ENCODE peak calls at places on chromosome X, in seven cellular contexts. One of them, this sample, is unnamed. For H3K4me1, the result is how much of the 10 kb centered on the place peaks cover.

GRCh38 chrX:53918697-53919096 is 125.6 kb downstream of the PHF8 start:
- DNase-seq in left ventricle myocardium inferior: no peak
- DNase-seq in endodermal cell: no peak
- DNase-seq in colonic mucosa: no peak
- DNase-seq in neural progenitor cell: no peak
- DNase-seq in fibroblast of lung: peak
- DNase-seq in left lung: no peak
- DNase-seq in this sample: no peak

GRCh38 chrX:103344606-103345005 is 11.7 kb upstream of the TCEAL9 start:
- DNase-seq in endodermal cell: no peak
- DNase-seq in left ventricle myocardium inferior: no peak
- DNase-seq in neural progenitor cell: no peak
- DNase-seq in fibroblast of lung: no peak
- DNase-seq in left lung: no peak
- DNase-seq in colonic mucosa: no peak
- DNase-seq in this sample: no peak

GRCh38 chrX:1600406-1601050 is 9.1 kb downstream of the AKAP17A start:
- DNase-seq in fibroblast of lung: no peak
- DNase-seq in left lung: no peak
- DNase-seq in colonic mucosa: no peak
- DNase-seq in endodermal cell: peak
- DNase-seq in left ventricle myocardium inferior: no peak
- DNase-seq in neural progenitor cell: no peak
- DNase-seq in this sample: no peak

GRCh38 chrX:111467896-111468295 is 43.5 kb upstream of the SERTM2 start:
- DNase-seq in left lung: no peak
- DNase-seq in neural progenitor cell: no peak
- DNase-seq in colonic mucosa: no peak
- DNase-seq in endodermal cell: no peak
- DNase-seq in left ventricle myocardium inferior: peak
- DNase-seq in fibroblast of lung: no peak
- DNase-seq in this sample: peak

GRCh38 chrX:151902813-151903591 is 9.7 kb upstream of the MAGEA4 start:
- DNase-seq in neural progenitor cell: no peak
- DNase-seq in fibroblast of lung: peak
- DNase-seq in left ventricle myocardium inferior: peak
- DNase-seq in colonic mucosa: peak
- DNase-seq in left lung: no peak
- DNase-seq in endodermal cell: no peak
- DNase-seq in this sample: peak

GRCh38 chrX:65667503-65668355 is at the start of gene MSN:
- DNase-seq in left lung: peak
- DNase-seq in fibroblast of lung: peak
- DNase-seq in left ventricle myocardium inferior: peak
- DNase-seq in neural progenitor cell: peak
- DNase-seq in colonic mucosa: peak
- DNase-seq in endodermal cell: peak
- DNase-seq in this sample: peak

GRCh38 chrX:144334577-144334976 is 450.7 kb downstream of the UBE2NL start:
- DNase-seq in fibroblast of lung: no peak
- DNase-seq in left lung: no peak
- DNase-seq in neural progenitor cell: peak
- DNase-seq in colonic mucosa: no peak
- DNase-seq in endodermal cell: peak
- DNase-seq in left ventricle myocardium inferior: no peak
- DNase-seq in this sample: no peak

GRCh38 chrX:120562569-120562926 is 1.8 kb upstream of the CUL4B start:
- DNase-seq in neural progenitor cell: no peak
- DNase-seq in endodermal cell: no peak
- DNase-seq in colonic mucosa: no peak
- DNase-seq in left lung: no peak
- DNase-seq in fibroblast of lung: no peak
- DNase-seq in left ventricle myocardium inferior: no peak
- DNase-seq in this sample: no peak

GRCh38 chrX:67725471-67725870 is 181.7 kb downstream of the AR start:
- DNase-seq in left ventricle myocardium inferior: no peak
- DNase-seq in fibroblast of lung: no peak
- DNase-seq in colonic mucosa: no peak
- DNase-seq in endodermal cell: no peak
- DNase-seq in left lung: no peak
- DNase-seq in neural progenitor cell: no peak
- DNase-seq in this sample: no peak

GRCh38 chrX:1336331-1337143 is at the start of gene IL3RA:
- DNase-seq in left lung: peak
- DNase-seq in colonic mucosa: peak
- DNase-seq in fibroblast of lung: no peak
- DNase-seq in endodermal cell: no peak
- DNase-seq in neural progenitor cell: no peak
- DNase-seq in left ventricle myocardium inferior: no peak
- DNase-seq in this sample: peak

GRCh38 chrX:51608766-51609165 is 9.9 kb downstream of the CENPVL3 start:
- DNase-seq in fibroblast of lung: peak
- DNase-seq in left ventricle myocardium inferior: no peak
- DNase-seq in neural progenitor cell: no peak
- DNase-seq in left lung: no peak
- DNase-seq in colonic mucosa: no peak
- DNase-seq in endodermal cell: no peak
- DNase-seq in this sample: no peak

GRCh38 chrX:81729269-81729777 is 527.4 kb downstream of the SH3BGRL start:
- DNase-seq in left lung: no peak
- DNase-seq in left ventricle myocardium inferior: no peak
- DNase-seq in endodermal cell: no peak
- DNase-seq in fibroblast of lung: no peak
- DNase-seq in colonic mucosa: no peak
- DNase-seq in neural progenitor cell: no peak
- DNase-seq in this sample: no peak

GRCh38 chrX:109854096-109854495 is 121.0 kb upstream of the ACSL4 start:
- DNase-seq in neural progenitor cell: no peak
- DNase-seq in endodermal cell: no peak
- DNase-seq in left ventricle myocardium inferior: no peak
- DNase-seq in left lung: no peak
- DNase-seq in fibroblast of lung: no peak
- DNase-seq in colonic mucosa: no peak
- DNase-seq in this sample: no peak

GRCh38 chrX:9851890-9852289 is 65.7 kb downstream of the SHROOM2 start:
- DNase-seq in fibroblast of lung: peak
- DNase-seq in endodermal cell: no peak
- DNase-seq in neural progenitor cell: no peak
- DNase-seq in left lung: no peak
- DNase-seq in colonic mucosa: no peak
- DNase-seq in left ventricle myocardium inferior: no peak
- DNase-seq in this sample: no peak

GRCh38 chrX:16828126-16828908 is 41.8 kb downstream of the RBBP7 start:
- DNase-seq in left lung: no peak
- DNase-seq in left ventricle myocardium inferior: no peak
- DNase-seq in endodermal cell: no peak
- DNase-seq in fibroblast of lung: peak
- DNase-seq in neural progenitor cell: no peak
- DNase-seq in colonic mucosa: no peak
- DNase-seq in this sample: peak

GRCh38 chrX:134144231-134144630 is 92.8 kb upstream of the CCDC160 start:
- DNase-seq in left lung: no peak
- DNase-seq in endodermal cell: no peak
- DNase-seq in colonic mucosa: no peak
- DNase-seq in neural progenitor cell: peak
- DNase-seq in left ventricle myocardium inferior: no peak
- DNase-seq in fibroblast of lung: no peak
- DNase-seq in this sample: no peak

GRCh38 chrX:129058405-129058804 is 464.9 kb downstream of the SMARCA1 start:
- DNase-seq in endodermal cell: no peak
- DNase-seq in fibroblast of lung: no peak
- DNase-seq in neural progenitor cell: no peak
- DNase-seq in left ventricle myocardium inferior: no peak
- DNase-seq in colonic mucosa: no peak
- DNase-seq in left lung: no peak
- DNase-seq in this sample: no peak

GRCh38 chrX:18426004-18426320 is 554 bp downstream of the CDKL5 start:
- DNase-seq in neural progenitor cell: no peak
- DNase-seq in left lung: no peak
- DNase-seq in fibroblast of lung: no peak
- DNase-seq in colonic mucosa: no peak
- DNase-seq in endodermal cell: no peak
- DNase-seq in left ventricle myocardium inferior: no peak
- DNase-seq in this sample: no peak

GRCh38 chrX:7215842-7216241 is 67.9 kb upstream of the PUDP start:
- DNase-seq in fibroblast of lung: peak
- DNase-seq in neural progenitor cell: no peak
- DNase-seq in colonic mucosa: no peak
- DNase-seq in left lung: no peak
- DNase-seq in endodermal cell: no peak
- DNase-seq in left ventricle myocardium inferior: no peak
- DNase-seq in this sample: no peak

GRCh38 chrX:49230500-49231232 is 2.5 kb downstream of the CACNA1F start:
- DNase-seq in endodermal cell: peak
- DNase-seq in fibroblast of lung: no peak
- DNase-seq in colonic mucosa: peak
- DNase-seq in left lung: peak
- DNase-seq in neural progenitor cell: peak
- DNase-seq in left ventricle myocardium inferior: peak
- DNase-seq in this sample: peak

GRCh38 chrX:79107891-79108718 is 36.4 kb upstream of the GPR174 start:
- DNase-seq in left ventricle myocardium inferior: no peak
- DNase-seq in fibroblast of lung: no peak
- DNase-seq in colonic mucosa: no peak
- DNase-seq in left lung: no peak
- DNase-seq in endodermal cell: no peak
- DNase-seq in neural progenitor cell: no peak
- DNase-seq in this sample: no peak

GRCh38 chrX:144327515-144327914 is 443.6 kb downstream of the UBE2NL start:
- DNase-seq in endodermal cell: no peak
- DNase-seq in colonic mucosa: no peak
- DNase-seq in neural progenitor cell: no peak
- DNase-seq in left lung: no peak
- DNase-seq in left ventricle myocardium inferior: no peak
- DNase-seq in fibroblast of lung: no peak
- DNase-seq in this sample: no peak

GRCh38 chrX:124338733-124339514 is 6.5 kb downstream of the TEX13D start:
- DNase-seq in colonic mucosa: no peak
- DNase-seq in endodermal cell: no peak
- DNase-seq in fibroblast of lung: no peak
- DNase-seq in left lung: no peak
- DNase-seq in left ventricle myocardium inferior: no peak
- DNase-seq in neural progenitor cell: no peak
- DNase-seq in this sample: no peak
- TF ChIP-seq CTCF in colonic mucosa: no peak
- TF ChIP-seq CTCF in endodermal cell: no peak
- TF ChIP-seq CTCF in fibroblast of lung: no peak
- TF ChIP-seq CTCF in left lung: no peak
- TF ChIP-seq CTCF in left ventricle myocardium inferior: no peak
- TF ChIP-seq CTCF in neural progenitor cell: no peak
- TF ChIP-seq CTCF in this sample: no peak

DNA sequence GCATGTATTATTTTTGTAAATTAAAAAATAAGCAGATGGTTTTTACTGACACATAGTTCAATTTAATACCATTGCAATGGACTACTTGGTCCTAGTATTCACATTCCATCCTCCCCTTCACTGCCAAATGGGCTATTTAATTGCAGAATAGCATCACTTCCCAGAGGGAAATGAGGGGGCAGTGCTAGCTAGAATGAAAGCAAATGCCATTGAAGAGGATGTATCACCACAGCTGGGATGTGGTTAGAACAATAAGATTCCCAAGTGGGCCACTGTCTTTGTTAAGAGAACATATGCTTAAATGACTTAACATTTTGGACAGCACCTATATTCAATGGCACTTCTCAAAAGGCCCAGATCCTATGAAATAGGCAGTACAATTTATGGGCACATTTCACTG is 224.7 kb downstream of the RBMX2 start:
- DNase-seq in left lung: no peak
- DNase-seq in colonic mucosa: no peak
- DNase-seq in neural progenitor cell: no peak
- DNase-seq in left ventricle myocardium inferior: no peak
- DNase-seq in fibroblast of lung: peak
- DNase-seq in endodermal cell: no peak
- DNase-seq in this sample: no peak
- H3K4me1 ChIP-seq in left lung: under half
- H3K4me1 ChIP-seq in colonic mucosa: under half
- H3K4me1 ChIP-seq in neural progenitor cell: under half
- H3K4me1 ChIP-seq in left ventricle myocardium inferior: under half
- H3K4me1 ChIP-seq in fibroblast of lung: under half
- H3K4me1 ChIP-seq in endodermal cell: under half
- H3K4me1 ChIP-seq in this sample: under half

DNA sequence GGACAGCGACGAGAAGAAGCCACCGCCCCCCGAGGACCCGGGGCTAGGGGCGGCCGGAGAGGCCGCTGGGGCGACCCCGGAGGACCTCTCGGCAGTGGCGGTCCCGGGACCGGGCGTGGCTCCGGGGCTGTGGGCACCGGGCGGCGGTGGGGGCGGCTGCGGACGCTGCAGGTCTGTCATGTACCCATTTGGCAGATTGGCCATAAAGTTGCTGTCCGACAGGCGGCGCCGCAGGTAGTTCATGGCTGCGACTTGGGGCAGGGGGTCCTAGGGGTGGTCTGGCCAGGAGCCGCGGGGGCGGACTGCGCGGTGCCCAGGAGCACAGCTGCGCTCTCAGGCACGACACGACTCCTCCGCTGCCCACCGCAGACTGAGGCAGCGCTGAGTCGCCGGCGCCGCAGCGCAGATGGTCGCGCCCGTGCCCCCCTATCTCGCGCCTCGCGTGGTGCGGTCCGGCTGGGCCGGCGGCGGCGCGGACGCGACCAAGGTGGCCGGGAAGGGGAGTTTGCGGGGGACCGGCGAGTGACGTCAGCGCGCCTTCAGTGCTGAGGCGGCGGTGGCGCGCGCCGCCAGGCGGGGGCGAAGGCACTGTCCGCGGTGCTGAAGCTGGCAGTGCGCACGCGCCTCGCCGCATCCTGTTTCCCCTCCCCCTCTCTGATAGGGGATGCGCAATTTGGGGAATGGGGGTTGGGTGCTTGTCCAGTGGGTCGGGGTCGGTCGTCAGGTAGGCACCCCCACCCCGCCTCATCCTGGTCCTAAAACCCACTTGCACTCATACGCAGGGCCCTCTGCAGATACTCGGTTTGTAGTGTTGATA is at the start of gene SYN1:
- DNase-seq in left ventricle myocardium inferior: peak
- DNase-seq in left lung: peak
- DNase-seq in neural progenitor cell: peak
- DNase-seq in endodermal cell: peak
- DNase-seq in fibroblast of lung: peak
- DNase-seq in colonic mucosa: peak
- DNase-seq in this sample: peak
- TF ChIP-seq CTCF in left ventricle myocardium inferior: peak
- TF ChIP-seq CTCF in left lung: no peak
- TF ChIP-seq CTCF in neural progenitor cell: peak
- TF ChIP-seq CTCF in endodermal cell: no peak
- TF ChIP-seq CTCF in fibroblast of lung: no peak
- TF ChIP-seq CTCF in colonic mucosa: no peak
- TF ChIP-seq CTCF in this sample: peak

GRCh38 chrX:154730271-154730883 is 20.5 kb downstream of the GAB3 start:
- DNase-seq in endodermal cell: no peak
- DNase-seq in fibroblast of lung: peak
- DNase-seq in left lung: no peak
- DNase-seq in colonic mucosa: no peak
- DNase-seq in neural progenitor cell: no peak
- DNase-seq in left ventricle myocardium inferior: peak
- DNase-seq in this sample: peak
- H3K4me1 ChIP-seq in endodermal cell: under half
- H3K4me1 ChIP-seq in fibroblast of lung: under half
- H3K4me1 ChIP-seq in left lung: half or more
- H3K4me1 ChIP-seq in colonic mucosa: under half
- H3K4me1 ChIP-seq in neural progenitor cell: under half
- H3K4me1 ChIP-seq in left ventricle myocardium inferior: half or more
- H3K4me1 ChIP-seq in this sample: under half

GRCh38 chrX:146224442-146224841 is 406.8 kb downstream of the SLITRK2 start:
- DNase-seq in left ventricle myocardium inferior: no peak
- DNase-seq in fibroblast of lung: no peak
- DNase-seq in neural progenitor cell: peak
- DNase-seq in left lung: no peak
- DNase-seq in colonic mucosa: no peak
- DNase-seq in endodermal cell: peak
- DNase-seq in this sample: no peak
- TF ChIP-seq CTCF in left ventricle myocardium inferior: no peak
- TF ChIP-seq CTCF in fibroblast of lung: no peak
- TF ChIP-seq CTCF in neural progenitor cell: peak
- TF ChIP-seq CTCF in left lung: peak
- TF ChIP-seq CTCF in colonic mucosa: no peak
- TF ChIP-seq CTCF in endodermal cell: peak
- TF ChIP-seq CTCF in this sample: no peak